ENCODE peak calls at places on chromosome 15, in seven cellular contexts. R, K, Y, M, P, V and W are unnamed samples.

GRCh38 chr15:53520867-53521525 is 238.5 kb downstream of the WDR72 start:
- DNase-seq in K (no peak), V (no peak), Y (no peak), P (peak), M (no peak), R (no peak), W (no peak)

GRCh38 chr15:98896802-98897732 is 110.5 kb downstream of the PGPEP1L start:
- DNase-seq in M (no peak), P (no peak), V (no peak), Y (peak), R (no peak), K (no peak), W (no peak)

GRCh38 chr15:55683366-55683765 is 59.6 kb downstream of the PRTG start:
- DNase-seq in P (no peak), V (no peak), K (no peak), M (no peak), R (no peak), Y (peak), W (no peak)

GRCh38 chr15:29747837-29748417 is 74.3 kb downstream of the TJP1 start:
- DNase-seq in M (no peak), K (no peak), Y (no peak), P (no peak), R (no peak), V (no peak), W (no peak)

GRCh38 chr15:30922469-30923311 is 19.0 kb downstream of the FAN1 start:
- DNase-seq in R (peak), M (no peak), Y (peak), P (peak), K (peak), V (no peak), W (no peak)

GRCh38 chr15:60814855-60815254 is 335.9 kb upstream of the ICE2 start:
- DNase-seq in V (no peak), M (no peak), K (no peak), Y (no peak), R (no peak), P (no peak), W (no peak)

GRCh38 chr15:32851619-32852416 is 134.0 kb downstream of the GREM1 start:
- DNase-seq in P (no peak), M (no peak), R (no peak), V (no peak), Y (no peak), K (no peak), W (no peak)

GRCh38 chr15:44194397-44195150 is 497 bp downstream of the FRMD5 start:
- DNase-seq in V (peak), Y (peak), R (no peak), M (peak), P (peak), K (no peak), W (no peak)

GRCh38 chr15:27704939-27705514 is 394.1 kb downstream of the OCA2 start:
- DNase-seq in V (no peak), M (no peak), P (no peak), K (no peak), R (peak), Y (no peak), W (no peak)

GRCh38 chr15:23734856-23735255 is 47.8 kb upstream of the NDN start:
- DNase-seq in V (no peak), K (no peak), P (no peak), R (no peak), M (no peak), Y (no peak), W (no peak)

GRCh38 chr15:78205856-78206255 is 28.5 kb downstream of the ACSBG1 start:
- DNase-seq in M (no peak), R (no peak), V (no peak), P (no peak), Y (no peak), K (no peak), W (no peak)

GRCh38 chr15:36252117-36252711 is 327.2 kb upstream of the CDIN1 start:
- DNase-seq in V (no peak), R (no peak), P (no peak), Y (no peak), K (no peak), M (no peak), W (no peak)

GRCh38 chr15:58738051-58738707 is 11.3 kb downstream of the ADAM10 start:
- DNase-seq in M (no peak), V (no peak), P (no peak), R (no peak), Y (peak), K (no peak), W (no peak)

GRCh38 chr15:91632981-91633380 is 220.5 kb upstream of the SLCO3A1 start:
- DNase-seq in K (no peak), Y (no peak), R (no peak), P (no peak), M (no peak), V (no peak), W (no peak)

GRCh38 chr15:82995938-82996337 is 9.9 kb downstream of the RAMAC start:
- DNase-seq in V (no peak), K (no peak), M (no peak), Y (peak), R (no peak), P (no peak), W (no peak)

GRCh38 chr15:74396445-74397238 is 29.2 kb upstream of the CYP11A1 start:
- DNase-seq in M (peak), P (peak), V (no peak), K (no peak), R (no peak), Y (peak), W (no peak)